ENCODE peak calls at places on chromosomes 7 and 10, in five cellular contexts. A is GM23248, E is trophoblast cell, V is PC-3, Y is mesendoderm. T is an unnamed sample. For H3K36me3, the result is how much of the 10 kb centered on the place peaks cover.

GRCh38 chr10:113169853-113170455 is 219.9 kb downstream of the TCF7L2 start:
- DNase-seq in A (no peak), V (no peak), Y (no peak), E (no peak), T (no peak)

GRCh38 chr10:57420881-57421280 is 846.8 kb downstream of the IPMK start:
- DNase-seq in Y (peak), V (no peak), E (no peak), A (no peak), T (no peak)

GRCh38 chr7:142352543-142352942 is 94.7 kb upstream of the PRSS58 start:
- DNase-seq in V (no peak), Y (no peak), A (no peak), E (no peak), T (no peak)

GRCh38 chr7:17380696-17381662 is 82.5 kb downstream of the AHR start:
- DNase-seq in Y (no peak), E (no peak), A (peak), V (no peak), T (no peak)

GRCh38 chr7:45358277-45358676 is 200.7 kb downstream of the RAMP3 start:
- DNase-seq in E (no peak), A (no peak), V (no peak), Y (no peak), T (no peak)

GRCh38 chr10:126668505-126668904 is 2.0 kb downstream of the C10orf90 start:
- DNase-seq in A (no peak), V (no peak), Y (no peak), E (no peak), T (no peak)

GRCh38 chr10:117543999-117544728 is 1.6 kb downstream of the EMX2 start:
- DNase-seq in A (peak), E (no peak), V (no peak), Y (peak), T (no peak)

GRCh38 chr10:101986277-101986971 is 69.5 kb downstream of the ARMH3 start:
- DNase-seq in E (peak), V (no peak), Y (peak), A (no peak), T (no peak)

GRCh38 chr7:108247646-108248045 is 117.5 kb upstream of the LAMB4 start:
- DNase-seq in E (no peak), A (no peak), V (peak), Y (no peak), T (no peak)

GRCh38 chr7:104196161-104196560 is 11.7 kb downstream of the ORC5 start:
- DNase-seq in V (peak), A (no peak), Y (no peak), E (no peak), T (no peak)

GRCh38 chr10:49365275-49365674 is 30.6 kb downstream of the DRGX start:
- DNase-seq in E (no peak), A (no peak), Y (peak), V (no peak), T (no peak)

GRCh38 chr10:4372601-4373000 is 453.4 kb upstream of the AKR1E2 start:
- DNase-seq in A (peak), V (no peak), E (no peak), Y (no peak), T (no peak)

GRCh38 chr10:79938728-79939380 is 10.1 kb downstream of the SFTPD start:
- DNase-seq in V (no peak), Y (no peak), E (peak), A (no peak), T (peak)

GRCh38 chr10:79067241-79068202 is 1.2 kb upstream of the ZMIZ1 start:
- DNase-seq in A (peak), V (peak), Y (peak), E (peak), T (peak)

GRCh38 chr7:83546586-83546985 is 102.4 kb downstream of the SEMA3E start:
- DNase-seq in E (no peak), Y (no peak), A (peak), V (peak), T (no peak)

GRCh38 chr7:15507235-15507634 is 54.6 kb downstream of the AGMO start:
- DNase-seq in E (no peak), V (no peak), Y (no peak), A (no peak), T (no peak)

GRCh38 chr7:157355784-157356511 is 19.1 kb downstream of the DNAJB6 start:
- DNase-seq in Y (no peak), E (peak), A (peak), V (peak), T (no peak)

GRCh38 chr7:100879685-100880261 is 4.9 kb downstream of the SRRT start:
- DNase-seq in V (no peak), Y (no peak), E (no peak), A (no peak), T (no peak)

GRCh38 chr7:31043035-31043434 is 9.1 kb upstream of the ADCYAP1R1 start:
- DNase-seq in A (no peak), E (no peak), V (no peak), Y (peak), T (no peak)

GRCh38 chr10:3248526-3249255 is 76.1 kb upstream of the PITRM1 start:
- DNase-seq in V (peak), E (peak), Y (peak), A (peak), T (no peak)

GRCh38 chr10:100569687-100570517 is 34.2 kb downstream of the HIF1AN start:
- DNase-seq in Y (peak), A (no peak), E (no peak), V (no peak), T (no peak)

GRCh38 chr10:995559-995926 is 7.3 kb downstream of the GTPBP4 start:
- DNase-seq in Y (no peak), A (no peak), V (no peak), E (no peak), T (no peak)
- H3K36me3 ChIP-seq in Y (under half), A (half or more), V (under half), E (half or more), T (under half)

GRCh38 chr10:87660484-87661133 is 931 bp downstream of the PAPSS2 start:
- DNase-seq in Y (no peak), E (no peak), V (no peak), A (peak), T (peak)
- H3K9ac ChIP-seq in Y (peak), E (peak), V (peak), A (peak), T (peak)

DNA sequence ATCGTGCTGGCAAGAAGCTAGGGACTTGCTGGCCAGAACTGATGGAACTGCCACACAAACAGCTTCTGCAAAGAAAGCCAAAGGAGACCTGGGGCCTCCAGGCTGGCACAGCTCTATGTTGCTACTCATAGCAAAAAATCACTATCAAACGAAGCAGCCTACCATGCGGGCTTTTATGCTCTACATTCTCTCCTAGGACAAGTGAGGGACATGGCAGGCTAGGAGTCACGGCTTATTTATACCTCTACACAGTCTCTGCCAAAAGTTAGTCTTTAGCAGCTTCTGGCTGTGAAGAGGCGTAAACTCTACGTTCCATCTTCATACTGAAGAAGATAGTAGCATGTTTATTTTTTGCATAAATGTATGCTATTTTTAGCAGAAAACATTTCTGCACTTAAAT is 35.4 kb downstream of the CDCA7L start:
- DNase-seq in V (no peak), E (no peak), Y (no peak), A (no peak), T (no peak)
- H3K36me3 ChIP-seq in V (under half), E (under half), Y (under half), A (under half), T (under half)

GRCh38 chr10:114402871-114403544 is 1.3 kb downstream of the AFAP1L2 start:
- DNase-seq in A (no peak), Y (peak), E (no peak), V (no peak), T (no peak)
- H3K9ac ChIP-seq in A (no peak), Y (peak), E (peak), V (no peak), T (peak)

T was measured in colonic mucosa.